ENCODE peak calls at places on chromosome 4, in nine cellular contexts. A is WTC11, D is neural crest cell, Q is astrocyte, V is osteocyte, T is stomach, S is D721Med, H is glutamatergic neuron, X is K562. C is an unnamed sample.

GRCh38 chr4:136637071-136637777 is 895.1 kb downstream of the PCDH18 start:
- DNase-seq in Q (no peak), D (peak), T (no peak), S (peak), X (peak), A (peak), H (peak), V (no peak), C (no peak)

GRCh38 chr4:7647932-7648812 is 213.4 kb upstream of the PSAPL1 start:
- DNase-seq in X (peak), H (no peak), D (no peak), S (no peak), A (no peak), T (no peak), Q (peak), V (no peak), C (no peak)

GRCh38 chr4:29079260-29079659 is 1640.9 kb upstream of the PCDH7 start:
- DNase-seq in A (no peak), S (no peak), D (no peak), T (no peak), X (no peak), H (no peak), Q (no peak), V (no peak), C (no peak)

GRCh38 chr4:65393078-65393477 is 277.2 kb downstream of the EPHA5 start:
- DNase-seq in V (no peak), Q (no peak), D (no peak), S (no peak), T (no peak), H (no peak), A (no peak), X (no peak), C (no peak)

GRCh38 chr4:111326450-111326849 is 703.6 kb upstream of the PITX2 start:
- DNase-seq in S (no peak), A (no peak), H (no peak), T (no peak), X (no peak), Q (no peak), V (no peak), D (no peak), C (no peak)

GRCh38 chr4:46931981-46932380 is 22.9 kb upstream of the COX7B2 start:
- DNase-seq in A (peak), Q (peak), D (no peak), H (peak), V (no peak), S (no peak), T (no peak), X (no peak), C (no peak)

GRCh38 chr4:86443495-86443894 is 83.6 kb upstream of the MAPK10 start:
- DNase-seq in H (no peak), V (no peak), D (no peak), S (no peak), Q (no peak), X (no peak), T (no peak), A (no peak), C (no peak)

GRCh38 chr4:170522427-170522970 is 432.7 kb upstream of the AADAT start:
- DNase-seq in V (no peak), X (no peak), D (no peak), Q (no peak), T (no peak), H (no peak), A (no peak), S (no peak), C (no peak)

GRCh38 chr4:78059938-78060337 is 2.8 kb downstream of the FRAS1 start:
- DNase-seq in T (no peak), X (no peak), H (no peak), A (no peak), D (no peak), V (no peak), S (no peak), Q (no peak), C (no peak)

GRCh38 chr4:16461362-16461761 is 235.1 kb upstream of the TAPT1 start:
- DNase-seq in T (no peak), D (no peak), X (no peak), H (no peak), A (no peak), V (no peak), Q (peak), S (no peak), C (no peak)

GRCh38 chr4:131302108-131302507 is 1847.0 kb upstream of the PCDH10 start:
- DNase-seq in Q (no peak), H (no peak), D (no peak), V (no peak), S (no peak), X (no peak), T (no peak), A (no peak), C (no peak)

GRCh38 chr4:3218824-3219760 is 29.9 kb upstream of the MSANTD1 start:
- DNase-seq in H (no peak), D (no peak), A (no peak), X (no peak), S (no peak), T (no peak), Q (no peak), V (no peak), C (no peak)

GRCh38 chr4:801436-802124 is 24.3 kb downstream of the CPLX1 start:
- DNase-seq in D (no peak), H (no peak), A (no peak), T (no peak), V (no peak), X (no peak), S (no peak), Q (no peak), C (no peak)

GRCh38 chr4:156571146-156571545 is 400.5 kb downstream of the PDGFC start:
- DNase-seq in X (no peak), D (no peak), S (no peak), Q (no peak), V (no peak), A (no peak), T (no peak), H (no peak), C (no peak)

GRCh38 chr4:336099-336892 is 1.3 kb upstream of the ZNF141 start:
- DNase-seq in T (no peak), A (peak), H (peak), S (no peak), V (no peak), Q (no peak), D (no peak), X (no peak), C (no peak)

GRCh38 chr4:19748470-19748869 is 503.2 kb upstream of the SLIT2 start:
- DNase-seq in T (no peak), S (no peak), A (no peak), D (no peak), V (no peak), X (peak), Q (peak), H (no peak), C (no peak)

GRCh38 chr4:133694416-133694815 is 507.2 kb downstream of the PABPC4L start:
- DNase-seq in S (no peak), Q (peak), X (no peak), A (no peak), H (no peak), T (no peak), D (no peak), V (no peak), C (no peak)

GRCh38 chr4:168690199-168690598 is 193.3 kb downstream of the PALLD start:
- DNase-seq in T (no peak), X (no peak), D (no peak), S (no peak), V (no peak), H (no peak), A (no peak), Q (no peak), C (no peak)

GRCh38 chr4:20253799-20254409 is 2.2 kb downstream of the SLIT2 start:
- DNase-seq in X (no peak), V (peak), T (no peak), D (no peak), Q (peak), H (peak), A (peak), S (no peak), C (no peak)

GRCh38 chr4:37770016-37770415 is 56.5 kb upstream of the PGM2 start:
- DNase-seq in H (no peak), V (no peak), T (no peak), Q (peak), D (no peak), A (no peak), X (no peak), S (no peak), C (no peak)

GRCh38 chr4:140556372-140557085 is 12.2 kb downstream of the UCP1 start:
- DNase-seq in X (no peak), A (no peak), Q (no peak), V (no peak), T (no peak), S (no peak), H (no peak), D (no peak), C (no peak)

GRCh38 chr4:149370002-149370401 is 445.6 kb downstream of the IQCM start:
- DNase-seq in D (no peak), T (no peak), Q (peak), X (no peak), S (no peak), V (no peak), A (no peak), H (no peak), C (no peak)

GRCh38 chr4:165289429-165289785 is 38.1 kb upstream of the MSMO1 start:
- DNase-seq in S (no peak), T (no peak), H (no peak), X (no peak), A (no peak), V (no peak), D (no peak), Q (no peak), C (no peak)

GRCh38 chr4:176769519-176769918 is 23.2 kb downstream of the VEGFC start:
- DNase-seq in A (no peak), S (no peak), X (no peak), V (no peak), T (no peak), Q (peak), H (no peak), D (no peak), C (no peak)

GRCh38 chr4:184748251-184748652 is 14.4 kb upstream of the CENPU start:
- DNase-seq in V (no peak), T (peak), H (no peak), S (no peak), D (no peak), Q (no peak), A (no peak), X (no peak), C (no peak)

GRCh38 chr4:153788064-153788418 is 842 bp downstream of the SFRP2 start:
- DNase-seq in X (no peak), S (no peak), T (no peak), A (peak), H (peak), D (no peak), V (no peak), Q (no peak), C (no peak)

GRCh38 chr4:153784300-153784699 is 4.6 kb downstream of the SFRP2 start:
- DNase-seq in D (no peak), A (no peak), V (no peak), H (no peak), Q (no peak), T (no peak), S (no peak), X (no peak), C (no peak)

GRCh38 chr4:153787156-153787555 is 1.7 kb downstream of the SFRP2 start:
- DNase-seq in D (no peak), T (no peak), H (no peak), V (no peak), Q (no peak), X (no peak), S (no peak), A (no peak), C (no peak)

GRCh38 chr4:153788419-153789276 is at the start of gene SFRP2:
- DNase-seq in Q (no peak), S (peak), D (peak), V (no peak), T (no peak), A (peak), X (no peak), H (peak), C (no peak)

GRCh38 chr4:153785830-153786721 is 2.8 kb downstream of the SFRP2 start:
- DNase-seq in D (no peak), H (no peak), Q (peak), V (no peak), T (no peak), A (no peak), X (no peak), S (no peak), C (no peak)
- TF ChIP-seq CTCF in D (peak), H (no peak), Q (peak), V (peak), T (no peak), A (no peak), X (peak), S (peak), C (no peak)

GRCh38 chr4:107094976-107095375 is 58.9 kb upstream of the DKK2 start:
- DNase-seq in T (no peak), Q (no peak), V (no peak), H (no peak), D (no peak), X (no peak), S (no peak), A (no peak), C (no peak)

GRCh38 chr4:107098403-107098802 is 62.3 kb upstream of the DKK2 start:
- DNase-seq in H (no peak), S (no peak), A (peak), Q (no peak), D (no peak), V (no peak), X (no peak), T (no peak), C (no peak)

DNA sequence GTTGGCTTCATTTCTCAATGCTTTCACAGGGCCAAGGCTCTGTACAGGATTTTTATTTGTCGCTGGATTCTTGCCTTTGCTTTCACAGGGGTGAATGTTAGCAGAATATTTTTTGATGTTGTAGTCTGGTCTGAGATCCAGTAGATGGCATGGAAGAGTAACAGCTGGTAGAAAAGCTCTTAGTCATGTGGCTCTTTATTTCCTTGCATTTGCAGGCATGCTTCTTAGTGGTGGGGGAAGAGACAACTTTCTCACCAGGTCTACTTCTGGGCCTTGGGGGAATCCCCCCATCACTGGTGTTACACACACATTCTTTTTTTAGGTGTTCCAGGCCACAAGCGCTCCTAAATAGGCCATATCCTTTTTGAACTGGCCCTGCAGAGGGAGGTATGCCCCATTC is 58.2 kb upstream of the DKK2 start:
- DNase-seq in A (no peak), H (no peak), T (no peak), D (no peak), Q (peak), X (no peak), S (no peak), V (no peak), C (no peak)
- TF ChIP-seq CTCF in A (no peak), H (no peak), T (no peak), D (no peak), Q (peak), X (no peak), S (peak), V (peak), C (no peak)

GRCh38 chr4:175622887-175623286 is 189.2 kb downstream of the GPM6A start:
- DNase-seq in H (no peak), T (no peak), Q (no peak), X (no peak), D (no peak), S (no peak), A (no peak), V (no peak), C (no peak)
- TF ChIP-seq CTCF in H (no peak), T (no peak), Q (no peak), X (no peak), D (no peak), S (no peak), A (no peak), V (no peak), C (no peak)

GRCh38 chr4:182809417-182810102 is 107.6 kb downstream of the DCTD start:
- DNase-seq in A (peak), D (no peak), Q (no peak), S (no peak), T (no peak), X (no peak), H (no peak), V (no peak), C (no peak)
- TF ChIP-seq CTCF in A (peak), D (peak), Q (no peak), S (no peak), T (no peak), X (no peak), H (no peak), V (peak), C (no peak)

DNA sequence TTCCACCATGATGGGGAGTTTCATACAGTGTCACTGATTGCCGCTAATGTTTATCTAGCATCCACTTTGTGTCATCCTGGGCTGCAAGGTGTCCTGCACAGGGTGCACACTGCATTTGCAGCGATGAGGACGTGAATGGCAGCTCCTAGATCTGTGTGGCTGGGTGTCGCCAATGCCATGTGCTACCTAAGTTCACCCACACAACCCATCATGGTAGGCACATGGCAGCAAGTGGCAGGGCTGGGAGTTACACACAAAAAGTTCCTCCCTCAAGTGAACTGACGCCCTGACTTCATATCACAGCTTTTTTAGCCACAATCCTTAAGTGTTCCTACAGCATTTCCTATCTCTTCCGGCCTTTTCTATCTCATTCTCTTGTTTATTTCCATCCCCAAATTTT is 45.9 kb upstream of the SPRY1 start:
- DNase-seq in H (no peak), D (no peak), T (no peak), Q (no peak), X (no peak), S (no peak), A (no peak), V (no peak), C (no peak)
- TF ChIP-seq CTCF in H (no peak), D (no peak), T (no peak), Q (no peak), X (no peak), S (no peak), A (no peak), V (no peak), C (no peak)

DNA sequence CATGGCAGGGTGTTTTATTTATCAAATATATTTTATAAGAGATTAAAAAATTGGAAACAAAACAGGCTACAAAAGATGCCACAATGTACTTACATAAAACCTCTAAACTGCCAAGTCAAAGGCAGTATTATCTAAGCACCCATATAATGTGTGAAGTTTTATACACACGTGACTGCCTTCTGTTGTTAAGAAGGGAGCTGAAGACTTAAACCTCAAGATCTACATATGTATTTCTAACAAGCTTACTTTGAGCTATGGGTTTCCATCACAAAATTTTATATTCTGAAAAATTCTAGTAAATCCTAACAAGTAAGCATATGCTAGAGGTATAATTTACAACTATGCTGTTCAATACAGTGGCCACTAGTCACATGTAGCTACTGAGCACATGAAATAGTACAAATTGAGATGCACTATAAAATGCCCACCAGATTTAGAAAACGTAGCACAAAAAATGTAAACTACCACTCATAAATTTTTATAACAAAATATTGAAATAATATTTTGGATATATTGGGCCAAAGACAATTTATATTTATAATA is 9.8 kb downstream of the ATP8A1 start:
- DNase-seq in X (no peak), V (no peak), D (no peak), Q (no peak), S (no peak), T (no peak), A (no peak), H (no peak), C (no peak)
- TF ChIP-seq CTCF in X (no peak), V (no peak), D (no peak), Q (no peak), S (no peak), T (no peak), A (no peak), H (no peak), C (no peak)

C was measured in omental fat pad.